ENCODE peak calls at places on chromosomes 12 and 14, in four cellular contexts. One of them, this sample, is unnamed.

GRCh38 chr14:95597784-95598204 is 62.9 kb downstream of the GLRX5 start:
- DNase-seq in NCI-H2081: peak
- DNase-seq in AG09319: no peak
- DNase-seq in LHCN-M2: peak
- DNase-seq in this sample: peak

GRCh38 chr12:54051916-54052744 is 1.5 kb upstream of the HOXC4 start:
- DNase-seq in NCI-H2081: no peak
- DNase-seq in AG09319: no peak
- DNase-seq in LHCN-M2: no peak
- DNase-seq in this sample: no peak

GRCh38 chr14:47389520-47389919 is 285.9 kb downstream of the MDGA2 start:
- DNase-seq in NCI-H2081: no peak
- DNase-seq in AG09319: no peak
- DNase-seq in LHCN-M2: no peak
- DNase-seq in this sample: no peak

GRCh38 chr12:14399871-14400270 is 34.4 kb downstream of the ATF7IP start:
- DNase-seq in NCI-H2081: no peak
- DNase-seq in AG09319: no peak
- DNase-seq in LHCN-M2: peak
- DNase-seq in this sample: no peak

GRCh38 chr14:52949711-52950409 is 990 bp downstream of the FERMT2 start:
- DNase-seq in NCI-H2081: no peak
- DNase-seq in AG09319: no peak
- DNase-seq in LHCN-M2: peak
- DNase-seq in this sample: no peak

GRCh38 chr14:59339526-59339925 is 125.7 kb downstream of the GPR135 start:
- DNase-seq in NCI-H2081: no peak
- DNase-seq in AG09319: no peak
- DNase-seq in LHCN-M2: no peak
- DNase-seq in this sample: no peak

GRCh38 chr14:91108941-91109611 is 4.8 kb upstream of the DGLUCY start:
- DNase-seq in NCI-H2081: no peak
- DNase-seq in AG09319: no peak
- DNase-seq in LHCN-M2: peak
- DNase-seq in this sample: no peak

GRCh38 chr14:94374749-94375148 is 13.7 kb downstream of the SERPINA1 start:
- DNase-seq in NCI-H2081: no peak
- DNase-seq in AG09319: no peak
- DNase-seq in LHCN-M2: no peak
- DNase-seq in this sample: no peak

GRCh38 chr14:105364100-105364708 is 34.1 kb upstream of the TEX22 start:
- DNase-seq in NCI-H2081: no peak
- DNase-seq in AG09319: peak
- DNase-seq in LHCN-M2: peak
- DNase-seq in this sample: no peak

GRCh38 chr14:94386085-94387031 is 2.0 kb downstream of the SERPINA1 start:
- DNase-seq in NCI-H2081: no peak
- DNase-seq in AG09319: no peak
- DNase-seq in LHCN-M2: no peak
- DNase-seq in this sample: peak

GRCh38 chr14:51298895-51299294 is 58.8 kb downstream of the TMX1 start:
- DNase-seq in NCI-H2081: no peak
- DNase-seq in AG09319: no peak
- DNase-seq in LHCN-M2: peak
- DNase-seq in this sample: no peak

GRCh38 chr14:99891900-99892299 is 98.7 kb downstream of the EML1 start:
- DNase-seq in NCI-H2081: no peak
- DNase-seq in AG09319: no peak
- DNase-seq in LHCN-M2: no peak
- DNase-seq in this sample: no peak

GRCh38 chr14:92952497-92953298 is 29.7 kb downstream of the CHGA start:
- DNase-seq in NCI-H2081: no peak
- DNase-seq in AG09319: no peak
- DNase-seq in LHCN-M2: no peak
- DNase-seq in this sample: no peak

GRCh38 chr14:49768301-49769121 is 558 bp downstream of the KLHDC2 start:
- DNase-seq in NCI-H2081: peak
- DNase-seq in AG09319: no peak
- DNase-seq in LHCN-M2: peak
- DNase-seq in this sample: peak

GRCh38 chr14:75821828-75822521 is 159.8 kb downstream of the TGFB3 start:
- DNase-seq in NCI-H2081: no peak
- DNase-seq in AG09319: no peak
- DNase-seq in LHCN-M2: peak
- DNase-seq in this sample: no peak

GRCh38 chr12:48037267-48037915 is 33.1 kb upstream of the COL2A1 start:
- DNase-seq in NCI-H2081: no peak
- DNase-seq in AG09319: no peak
- DNase-seq in LHCN-M2: no peak
- DNase-seq in this sample: no peak

GRCh38 chr12:114164354-114164753 is 198.2 kb upstream of the RBM19 start:
- DNase-seq in NCI-H2081: no peak
- DNase-seq in AG09319: no peak
- DNase-seq in LHCN-M2: no peak
- DNase-seq in this sample: no peak

GRCh38 chr12:76491292-76491691 is 68.3 kb downstream of the OSBPL8 start:
- DNase-seq in NCI-H2081: no peak
- DNase-seq in AG09319: no peak
- DNase-seq in LHCN-M2: no peak
- DNase-seq in this sample: no peak

GRCh38 chr14:68682166-68683103 is 110.4 kb downstream of the ZFP36L1 start:
- DNase-seq in NCI-H2081: no peak
- DNase-seq in AG09319: peak
- DNase-seq in LHCN-M2: peak
- DNase-seq in this sample: no peak

GRCh38 chr12:42129595-42130204 is 15.0 kb downstream of the GXYLT1 start:
- DNase-seq in NCI-H2081: peak
- DNase-seq in AG09319: no peak
- DNase-seq in LHCN-M2: peak
- DNase-seq in this sample: peak

GRCh38 chr12:24791622-24792021 is 157.3 kb downstream of the BCAT1 start:
- DNase-seq in NCI-H2081: no peak
- DNase-seq in AG09319: no peak
- DNase-seq in LHCN-M2: no peak
- DNase-seq in this sample: no peak

GRCh38 chr14:20262642-20263128 is 23.6 kb downstream of the OR11H4 start:
- DNase-seq in NCI-H2081: no peak
- DNase-seq in AG09319: no peak
- DNase-seq in LHCN-M2: peak
- DNase-seq in this sample: no peak

GRCh38 chr14:58100735-58101368 is 51.2 kb downstream of the ARMH4 start:
- DNase-seq in NCI-H2081: no peak
- DNase-seq in AG09319: no peak
- DNase-seq in LHCN-M2: peak
- DNase-seq in this sample: no peak

GRCh38 chr12:108312885-108313203 is 26.3 kb downstream of the CMKLR1 start:
- DNase-seq in NCI-H2081: no peak
- DNase-seq in AG09319: no peak
- DNase-seq in LHCN-M2: peak
- DNase-seq in this sample: no peak

GRCh38 chr12:103800252-103800771 is 40.7 kb downstream of the NT5DC3 start:
- DNase-seq in NCI-H2081: peak
- DNase-seq in AG09319: peak
- DNase-seq in LHCN-M2: peak
- DNase-seq in this sample: peak

GRCh38 chr12:76690916-76691700 is 72.8 kb upstream of the ZDHHC17 start:
- DNase-seq in NCI-H2081: no peak
- DNase-seq in AG09319: no peak
- DNase-seq in LHCN-M2: peak
- DNase-seq in this sample: no peak

This sample was measured in NCI-H1694.